ENCODE peak calls at places on chromosome 14, in ten cellular contexts. T is NCI-H2107; S is stimulated activated CD8-positive, alpha-beta memory T cell treated with anti-CD3 and anti-CD28 coated beads, Interleukin-15, amount 100 ng/mL, for 24 hours; B is substantia nigra; F is dorsolateral prefrontal cortex; H is NCI-H1092 treated with DMSO at 0.1 percent for 48 hours; U is myocyte; D is DND-41; N is breast epithelium; R is neural progenitor cell. I is an unnamed sample.

GRCh38 chr14:91509083-91509877 is 830 bp downstream of the PPP4R3A start:
- DNase-seq in D (peak), H (peak), B (peak), U (peak), S (peak), F (no peak), R (peak), N (peak), T (no peak), I (peak)

GRCh38 chr14:94653321-94653720 is 41.1 kb downstream of the SERPINA3 start:
- DNase-seq in R (no peak), H (no peak), T (no peak), S (no peak), U (no peak), N (no peak), B (no peak), F (no peak), D (no peak), I (no peak)

GRCh38 chr14:35406811-35407630 is 2.5 kb upstream of the NFKBIA start:
- DNase-seq in H (peak), B (no peak), D (peak), F (no peak), R (peak), U (peak), S (no peak), T (peak), N (no peak), I (no peak)

GRCh38 chr14:71948101-71948500 is 15.9 kb downstream of the RGS6 start:
- DNase-seq in U (no peak), D (no peak), B (no peak), F (no peak), S (no peak), H (no peak), T (no peak), R (no peak), N (no peak), I (no peak)

GRCh38 chr14:33733721-33734120 is 217.2 kb downstream of the EGLN3 start:
- DNase-seq in N (no peak), S (no peak), B (no peak), R (no peak), T (no peak), F (no peak), D (no peak), H (no peak), U (no peak), I (no peak)

GRCh38 chr14:103382375-103382774 is 2.8 kb upstream of the MARK3 start:
- DNase-seq in N (no peak), U (peak), T (no peak), B (no peak), S (no peak), R (no peak), D (no peak), H (no peak), F (no peak), I (no peak)

GRCh38 chr14:74575507-74575906 is 36.5 kb downstream of the LTBP2 start:
- DNase-seq in R (no peak), N (no peak), S (no peak), U (no peak), F (no peak), H (no peak), D (no peak), T (no peak), B (no peak), I (no peak)

GRCh38 chr14:61460853-61461611 is 139.7 kb downstream of the PRKCH start:
- DNase-seq in S (no peak), H (no peak), B (no peak), N (no peak), U (peak), T (peak), R (no peak), D (peak), F (no peak), I (no peak)

GRCh38 chr14:95265106-95266094 is 54.3 kb downstream of the CLMN start:
- DNase-seq in N (no peak), U (peak), H (peak), T (peak), D (peak), R (no peak), S (no peak), F (no peak), B (no peak), I (peak)

GRCh38 chr14:93648440-93649168 is 139.7 kb downstream of the PRIMA1 start:
- DNase-seq in D (no peak), R (peak), S (no peak), H (peak), F (no peak), U (no peak), N (no peak), B (no peak), T (no peak), I (no peak)

GRCh38 chr14:55104051-55104954 is 24.7 kb upstream of the LGALS3 start:
- DNase-seq in F (no peak), U (no peak), B (no peak), H (no peak), R (no peak), D (no peak), N (no peak), S (no peak), T (no peak), I (no peak)

GRCh38 chr14:75341639-75342038 is 63.0 kb downstream of the FOS start:
- DNase-seq in N (no peak), U (no peak), D (no peak), S (no peak), R (no peak), H (no peak), B (no peak), F (no peak), T (no peak), I (no peak)

GRCh38 chr14:100780646-100781355 is 45.1 kb upstream of the MEG3 start:
- DNase-seq in N (peak), U (no peak), R (no peak), F (peak), H (no peak), T (no peak), S (no peak), B (no peak), D (no peak), I (no peak)

GRCh38 chr14:77024171-77024627 is 4.3 kb downstream of the IRF2BPL start:
- DNase-seq in D (peak), R (peak), U (peak), B (no peak), T (peak), S (no peak), F (no peak), N (no peak), H (peak), I (no peak)

GRCh38 chr14:62592877-62593276 is 452.4 kb downstream of the KCNH5 start:
- DNase-seq in U (no peak), B (no peak), D (no peak), N (no peak), H (no peak), R (no peak), T (no peak), F (no peak), S (no peak), I (peak)

GRCh38 chr14:68062651-68063050 is 243.1 kb downstream of the RAD51B start:
- DNase-seq in U (no peak), R (no peak), S (no peak), F (no peak), N (no peak), H (no peak), D (no peak), B (no peak), T (no peak), I (no peak)

GRCh38 chr14:92546347-92547053 is 32.9 kb downstream of the RIN3 start:
- DNase-seq in F (no peak), S (no peak), R (no peak), T (no peak), N (no peak), U (peak), B (no peak), D (no peak), H (no peak), I (peak)

GRCh38 chr14:60396718-60397343 is 89.0 kb downstream of the C14orf39 start:
- DNase-seq in N (no peak), U (no peak), B (no peak), T (no peak), D (no peak), F (no peak), H (no peak), R (no peak), S (no peak), I (no peak)

GRCh38 chr14:100540141-100540925 is 46.9 kb downstream of the BEGAIN start:
- DNase-seq in T (no peak), D (no peak), F (no peak), N (no peak), H (no peak), R (peak), B (no peak), U (no peak), S (no peak), I (no peak)

GRCh38 chr14:22976620-22977433 is 5.5 kb downstream of the AJUBA start:
- DNase-seq in U (peak), B (no peak), T (no peak), D (no peak), F (no peak), S (no peak), R (no peak), N (no peak), H (no peak), I (peak)